ENCODE peak calls at places on chromosomes 12 and 14, in six cellular contexts. U, P, V, G, W and R are unnamed samples.

GRCh38 chr12:127787544-127787943 is 479.4 kb upstream of the TMEM132C start:
- DNase-seq in U (no peak), P (no peak), V (no peak), G (no peak), W (no peak), R (no peak)

GRCh38 chr12:132640936-132641335 is 22.4 kb downstream of the P2RX2 start:
- DNase-seq in U (no peak), P (no peak), V (no peak), G (no peak), W (no peak), R (no peak)

GRCh38 chr12:130436741-130437501 is 99.2 kb downstream of the PIWIL1 start:
- DNase-seq in U (peak), P (no peak), V (no peak), G (no peak), W (no peak), R (no peak)

GRCh38 chr14:94827711-94828505 is 58.0 kb upstream of the GSC start:
- DNase-seq in U (no peak), P (no peak), V (no peak), G (no peak), W (no peak), R (no peak)

GRCh38 chr14:36857136-36857535 is 195.5 kb downstream of the PAX9 start:
- DNase-seq in U (no peak), P (no peak), V (no peak), G (no peak), W (no peak), R (no peak)

GRCh38 chr12:111313833-111314259 is 55.0 kb downstream of the PHETA1 start:
- DNase-seq in U (peak), P (peak), V (peak), G (peak), W (peak), R (peak)

GRCh38 chr12:6852651-6853354 is 853 bp downstream of the USP5 start:
- DNase-seq in U (no peak), P (peak), V (peak), G (no peak), W (no peak), R (no peak)

GRCh38 chr12:2009623-2010022 is 5.4 kb upstream of the DCP1B start:
- DNase-seq in U (no peak), P (no peak), V (no peak), G (no peak), W (no peak), R (no peak)

GRCh38 chr12:96015672-96016071 is 19.5 kb upstream of the HAL start:
- DNase-seq in U (no peak), P (peak), V (peak), G (no peak), W (no peak), R (peak)

GRCh38 chr12:20339060-20339459 is 29.3 kb upstream of the PDE3A start:
- DNase-seq in U (no peak), P (no peak), V (no peak), G (no peak), W (no peak), R (no peak)

GRCh38 chr12:64470507-64470906 is 18.6 kb downstream of the TBK1 start:
- DNase-seq in U (no peak), P (no peak), V (no peak), G (no peak), W (no peak), R (no peak)

GRCh38 chr12:105931762-105932587 is 206.8 kb downstream of the NUAK1 start:
- DNase-seq in U (no peak), P (no peak), V (no peak), G (no peak), W (no peak), R (no peak)

GRCh38 chr12:57126061-57126460 is 2.2 kb upstream of the LRP1 start:
- DNase-seq in U (no peak), P (no peak), V (no peak), G (no peak), W (no peak), R (no peak)

GRCh38 chr12:57128519-57129247 is 400 bp downstream of the LRP1 start:
- DNase-seq in U (no peak), P (no peak), V (no peak), G (no peak), W (no peak), R (no peak)

GRCh38 chr12:57127710-57128518 is at the start of gene LRP1:
- DNase-seq in U (peak), P (peak), V (peak), G (no peak), W (no peak), R (peak)

GRCh38 chr12:57126561-57126960 is 1.7 kb upstream of the LRP1 start:
- DNase-seq in U (no peak), P (no peak), V (no peak), G (no peak), W (no peak), R (no peak)

GRCh38 chr12:57127101-57127709 is 1.1 kb upstream of the LRP1 start:
- DNase-seq in U (peak), P (no peak), V (peak), G (no peak), W (no peak), R (no peak)
- TF ChIP-seq CTCF in U (peak), P (no peak), V (peak), G (peak), W (peak), R (peak)

DNA sequence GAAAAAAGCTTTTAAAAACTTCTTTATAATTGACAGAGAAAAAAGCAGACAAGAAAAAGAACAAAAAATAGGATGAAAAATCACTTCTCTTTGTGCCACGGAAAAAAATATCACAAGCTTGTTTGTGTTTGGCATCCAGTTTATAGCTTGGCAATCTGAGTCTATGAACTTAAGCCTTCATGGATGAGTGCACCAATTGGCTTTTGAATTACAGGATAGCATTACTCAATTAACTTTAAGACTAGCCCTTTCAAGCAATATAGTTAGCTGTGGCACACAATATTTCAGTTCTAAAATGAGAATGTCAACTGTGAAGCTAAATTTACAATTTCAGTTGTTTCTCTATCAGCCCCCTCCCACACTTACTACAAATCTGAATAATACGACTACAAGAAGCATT is 8.3 kb downstream of the RERG start:
- DNase-seq in U (no peak), P (no peak), V (no peak), G (no peak), W (no peak), R (no peak)
- H3K4me3 ChIP-seq in U (no peak), P (no peak), V (no peak), G (no peak), W (no peak), R (no peak)

DNA sequence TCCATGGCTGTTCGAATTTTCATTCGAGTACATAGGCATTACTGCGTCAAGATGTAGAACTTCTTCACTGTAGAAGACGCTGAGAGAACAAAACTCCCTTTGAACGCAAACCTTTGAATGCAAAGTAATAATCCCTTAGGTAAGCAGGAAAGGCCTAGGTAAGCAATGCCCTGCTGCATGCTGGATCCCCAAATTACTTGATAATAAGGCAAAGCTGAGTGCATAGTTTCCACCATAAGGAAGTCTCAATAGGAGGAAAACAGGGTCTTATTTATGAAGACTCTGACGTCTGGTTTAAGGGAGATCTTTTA is 10.0 kb upstream of the RTRAF start:
- DNase-seq in U (no peak), P (no peak), V (no peak), G (no peak), W (no peak), R (no peak)
- TF ChIP-seq CTCF in U (peak), P (no peak), V (peak), G (no peak), W (no peak), R (no peak)

GRCh38 chr12:119630223-119630781 is 36.7 kb downstream of the TMEM233 start:
- DNase-seq in U (no peak), P (no peak), V (no peak), G (no peak), W (no peak), R (no peak)
- H3K4me3 ChIP-seq in U (no peak), P (no peak), V (no peak), G (no peak), W (no peak), R (no peak)

GRCh38 chr12:67270622-67271021 is 1.5 kb downstream of the CAND1 start:
- DNase-seq in U (no peak), P (no peak), V (no peak), G (no peak), W (no peak), R (no peak)

GRCh38 chr12:67268896-67269631 is at the start of gene CAND1:
- DNase-seq in U (peak), P (peak), V (peak), G (peak), W (peak), R (peak)

GRCh38 chr12:67271976-67272375 is 2.8 kb downstream of the CAND1 start:
- DNase-seq in U (no peak), P (peak), V (no peak), G (no peak), W (no peak), R (peak)

GRCh38 chr12:67269632-67270578 is 747 bp downstream of the CAND1 start:
- DNase-seq in U (peak), P (peak), V (peak), G (no peak), W (no peak), R (no peak)

DNA sequence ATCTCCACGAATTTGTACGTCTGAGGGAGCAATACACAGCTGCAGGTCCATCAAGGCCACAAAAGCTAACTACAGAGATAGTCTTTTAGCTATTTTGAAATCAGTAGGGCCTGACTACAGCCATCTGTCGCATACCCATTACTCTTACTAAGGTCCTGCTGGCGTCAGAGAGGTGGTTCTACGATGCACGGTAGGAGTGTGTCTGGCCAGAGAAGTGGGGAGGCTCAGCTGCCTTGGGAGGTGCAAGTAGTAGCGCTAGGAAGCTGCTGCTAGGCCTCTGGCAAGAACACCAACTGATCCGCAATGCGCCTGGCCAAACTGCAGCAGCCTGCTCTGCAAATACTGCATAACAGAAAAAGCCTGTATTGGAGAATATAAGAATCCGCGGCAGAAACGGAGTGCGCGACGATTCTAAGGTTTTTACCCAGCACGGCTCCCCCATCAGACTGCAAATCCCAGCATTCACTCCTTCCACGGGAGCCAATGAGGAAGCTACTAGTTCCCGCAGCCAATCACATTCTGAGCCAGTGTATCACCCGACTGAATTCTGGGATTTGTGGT is 743 bp upstream of the CAND1 start:
- DNase-seq in U (peak), P (peak), V (peak), G (peak), W (peak), R (peak)
- TF ChIP-seq CTCF in U (no peak), P (no peak), V (no peak), G (no peak), W (no peak), R (no peak)